ENCODE peak calls at places on chromosomes 13 and 19, in seven cellular contexts. I, S, Z, F, G, V and M are unnamed samples.
A peak's percentile ranks its signal among the peaks of the same experiment; 100 is the strongest.

GRCh38 chr13:42548731-42549554 is 25.0 kb upstream of the TNFSF11 start:
- DNase-seq in I (peak; percentile 17), Z (no peak), G (no peak), F (no peak), V (no peak), S (no peak), M (peak; percentile 24)

GRCh38 chr13:35839746-35840273 is 291.4 kb downstream of the DCLK1 start:
- DNase-seq in S (no peak), Z (no peak), V (no peak), F (no peak), G (no peak), I (no peak), M (peak; percentile 38)

GRCh38 chr13:99215466-99215865 is 14.8 kb downstream of the UBAC2 start:
- DNase-seq in Z (no peak), F (no peak), I (no peak), V (no peak), G (no peak), S (no peak), M (peak; percentile 34)

GRCh38 chr19:14906711-14907110 is 20.8 kb upstream of the OR7A17 start:
- DNase-seq in I (no peak), G (no peak), Z (no peak), F (no peak), S (no peak), V (no peak), M (no peak)

GRCh38 chr13:95781016-95781415 is 104.1 kb downstream of the DNAJC3 start:
- DNase-seq in G (no peak), Z (no peak), V (no peak), F (no peak), S (no peak), I (no peak), M (no peak)

GRCh38 chr19:46134527-46134926 is 10.0 kb upstream of the IGFL3 start:
- DNase-seq in G (no peak), F (peak; percentile 21), I (no peak), V (no peak), S (no peak), Z (no peak), M (no peak)

GRCh38 chr19:32268381-32268780 is 77.0 kb upstream of the ZNF507 start:
- DNase-seq in Z (no peak), V (no peak), I (no peak), G (no peak), S (no peak), F (no peak), M (no peak)

GRCh38 chr19:27773318-27774094 is 1439.4 kb downstream of the UQCRFS1 start:
- DNase-seq in F (no peak), G (no peak), S (no peak), Z (no peak), I (no peak), V (no peak), M (no peak)

GRCh38 chr19:33442706-33443105 is 69.2 kb downstream of the CEBPG start:
- DNase-seq in Z (no peak), G (no peak), V (no peak), I (no peak), S (no peak), F (no peak), M (no peak)

GRCh38 chr19:8526345-8527062 is 12.5 kb upstream of the ZNF414 start:
- DNase-seq in G (peak; percentile 96), V (peak; percentile 96), Z (peak; percentile 86), S (peak; percentile 90), F (peak; percentile 78), I (peak; percentile 61), M (peak; percentile 92)

GRCh38 chr19:35076657-35077056 is 35.1 kb downstream of the HPN start:
- DNase-seq in Z (no peak), V (no peak), G (no peak), I (no peak), S (no peak), F (no peak), M (no peak)

GRCh38 chr19:56538761-56539263 is at the start of gene ZFP28:
- DNase-seq in Z (no peak), S (peak; percentile 89), I (peak; percentile 23), V (peak; percentile 78), G (peak; percentile 87), F (no peak), M (peak; percentile 83)

GRCh38 chr13:33280923-33281322 is 4.6 kb downstream of the STARD13 start:
- DNase-seq in F (no peak), I (no peak), G (no peak), S (no peak), Z (no peak), V (no peak), M (no peak)

GRCh38 chr19:31427857-31428256 is 78.6 kb upstream of the TSHZ3 start:
- DNase-seq in I (no peak), F (no peak), V (no peak), G (no peak), S (no peak), Z (no peak), M (no peak)

GRCh38 chr13:36059366-36059765 is 71.8 kb downstream of the DCLK1 start:
- DNase-seq in F (no peak), S (no peak), Z (no peak), V (no peak), G (no peak), I (no peak), M (no peak)

GRCh38 chr19:15330801-15331418 is 1.4 kb downstream of the BRD4 start:
- DNase-seq in G (no peak), I (no peak), V (no peak), Z (peak; percentile 41), S (no peak), F (peak; percentile 64), M (no peak)

GRCh38 chr19:38099966-38100365 is 124.1 kb downstream of the DPF1 start:
- DNase-seq in S (no peak), I (no peak), Z (no peak), G (no peak), V (no peak), F (no peak), M (no peak)

GRCh38 chr13:42047561-42048322 is 706 bp upstream of the DGKH start:
- DNase-seq in F (no peak), I (no peak), Z (peak; percentile 64), S (peak; percentile 29), G (peak; percentile 39), V (peak; percentile 56), M (peak; percentile 43)

GRCh38 chr19:38653028-38653571 is 5.7 kb downstream of the ACTN4 start:
- DNase-seq in Z (peak; percentile 82), S (no peak), V (no peak), G (peak; percentile 38), I (no peak), F (no peak), M (no peak)

GRCh38 chr19:2184422-2185012 is 20.8 kb downstream of the DOT1L start:
- DNase-seq in F (no peak), V (no peak), Z (no peak), G (no peak), S (no peak), I (no peak), M (no peak)

GRCh38 chr19:2186071-2186846 is 22.5 kb downstream of the DOT1L start:
- DNase-seq in F (peak; percentile 91), Z (no peak), I (peak; percentile 64), V (peak; percentile 80), S (peak; percentile 87), G (no peak), M (peak; percentile 93)

GRCh38 chr19:2188708-2189385 is 25.1 kb downstream of the DOT1L start:
- DNase-seq in S (no peak), F (peak; percentile 15), G (no peak), V (no peak), I (no peak), Z (no peak), M (no peak)

GRCh38 chr19:2187164-2187563 is 23.4 kb downstream of the DOT1L start:
- DNase-seq in Z (no peak), F (no peak), S (no peak), G (no peak), I (no peak), V (no peak), M (no peak)

DNA sequence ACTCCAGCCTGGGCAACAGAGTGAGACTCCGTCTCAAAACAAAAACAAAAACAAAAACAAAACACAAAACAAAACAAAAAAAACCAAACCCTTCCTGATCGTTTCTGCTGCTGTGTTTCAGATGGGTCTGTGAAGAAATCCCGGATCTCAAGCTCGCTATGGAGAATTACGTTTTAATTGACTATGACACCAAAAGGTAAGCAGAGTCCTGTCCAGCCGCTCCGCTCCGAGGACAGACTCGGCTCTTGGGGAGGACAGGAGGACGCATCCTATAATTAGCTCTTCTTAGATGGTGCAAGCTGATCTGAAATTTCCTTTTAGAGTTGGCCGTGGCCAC is 22.0 kb downstream of the DOT1L start:
- DNase-seq in I (no peak), S (no peak), Z (no peak), F (no peak), G (no peak), V (no peak), M (no peak)
- H3K27ac ChIP-seq in I (peak overlapping the region; percentile 87), S (peak overlapping the region; percentile 85), Z (no peak overlapping the region), F (peak overlapping the region; percentile 81), G (no peak overlapping the region), V (peak overlapping the region; percentile 53), M (peak overlapping the region; percentile 74)

GRCh38 chr19:50817941-50818858 is 5.4 kb downstream of the KLK1 start:
- DNase-seq in F (no peak), S (peak; percentile 37), Z (peak; percentile 67), G (peak; percentile 94), I (no peak), V (no peak), M (peak; percentile 52)
- H3K27ac ChIP-seq in F (no peak overlapping the region), S (no peak overlapping the region), Z (peak overlapping the region; percentile 48), G (no peak overlapping the region), I (no peak overlapping the region), V (no peak overlapping the region), M (no peak overlapping the region)

GRCh38 chr19:2623743-2624142 is 78.8 kb downstream of the GNG7 start:
- DNase-seq in G (no peak), Z (no peak), F (no peak), I (no peak), S (no peak), V (no peak), M (no peak)

GRCh38 chr19:2624537-2625091 is 77.9 kb downstream of the GNG7 start:
- DNase-seq in I (no peak), G (peak; percentile 63), S (peak; percentile 74), Z (no peak), F (no peak), V (no peak), M (peak; percentile 88)

GRCh38 chr19:2627319-2627829 is 75.1 kb downstream of the GNG7 start:
- DNase-seq in S (peak; percentile 77), V (no peak), I (peak; percentile 93), Z (peak; percentile 81), G (peak; percentile 90), F (peak; percentile 90), M (peak; percentile 83)

GRCh38 chr19:2627855-2628254 is 74.6 kb downstream of the GNG7 start:
- DNase-seq in F (no peak), Z (no peak), G (no peak), I (no peak), S (no peak), V (no peak), M (no peak)

GRCh38 chr19:2625434-2625833 is 77.1 kb downstream of the GNG7 start:
- DNase-seq in V (no peak), F (no peak), G (no peak), Z (no peak), S (peak; percentile 52), I (no peak), M (no peak)
- H3K27ac ChIP-seq in V (no peak overlapping the region), F (no peak overlapping the region), G (no peak overlapping the region), Z (peak overlapping the region; percentile 50), S (peak overlapping the region; percentile 85), I (peak overlapping the region; percentile 28), M (peak overlapping the region; percentile 88)

DNA sequence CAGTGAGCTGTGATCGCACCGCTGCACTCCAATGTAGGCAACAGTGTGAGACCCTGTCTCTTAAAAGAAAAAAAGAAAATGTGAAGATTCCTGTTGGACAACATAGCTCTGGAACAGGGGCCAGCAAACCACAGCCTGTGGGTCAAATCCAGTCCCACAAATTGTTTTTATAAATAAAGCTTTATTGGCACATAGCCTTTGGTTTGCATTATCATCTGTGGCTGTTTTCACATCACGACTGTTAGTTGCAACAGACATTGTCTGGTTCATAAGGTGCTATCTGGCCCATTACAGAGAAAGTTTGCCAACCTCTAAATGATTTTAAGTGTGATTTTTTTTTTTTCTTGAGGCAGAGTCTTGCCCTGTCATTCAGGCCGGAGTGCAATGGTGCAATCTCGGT is 49.4 kb upstream of the USE1 start:
- DNase-seq in S (no peak), I (no peak), F (no peak), Z (no peak), V (no peak), G (no peak), M (no peak)
- H3K27ac ChIP-seq in S (no peak overlapping the region), I (no peak overlapping the region), F (no peak overlapping the region), Z (no peak overlapping the region), V (no peak overlapping the region), G (no peak overlapping the region), M (no peak overlapping the region)